ENCODE peak calls at places on chromosomes 6 and 20, in four cellular contexts. P is brain microvascular endothelial cell; S is RWPE1; L is activated effector memory CD4-positive, alpha-beta T cell treated with Interleukin-2 at 50 U/mL for 16 hours. T is an unnamed sample.

GRCh38 chr6:10429638-10430427 is 15.0 kb upstream of the TFAP2A start:
- DNase-seq in P (peak), S (peak), L (no peak), T (peak)

GRCh38 chr20:21517566-21518277 is 3.9 kb upstream of the NKX2-2 start:
- DNase-seq in P (no peak), S (no peak), L (no peak), T (no peak)

GRCh38 chr20:54132612-54133433 is 41.0 kb downstream of the CYP24A1 start:
- DNase-seq in P (peak), S (peak), L (no peak), T (peak)

GRCh38 chr20:29873946-29874345 is 1383.5 kb upstream of the DEFB115 start:
- DNase-seq in P (peak), S (no peak), L (no peak), T (no peak)

GRCh38 chr20:17614176-17614811 is 44.4 kb downstream of the DSTN start:
- DNase-seq in P (no peak), S (peak), L (no peak), T (no peak)

GRCh38 chr6:169571123-169571962 is 130.5 kb downstream of the WDR27 start:
- DNase-seq in P (no peak), S (peak), L (no peak), T (peak)

GRCh38 chr20:36472656-36473071 is 68.7 kb upstream of the MYL9 start:
- DNase-seq in P (no peak), S (peak), L (peak), T (no peak)

GRCh38 chr6:169099411-169100202 is 154.0 kb downstream of the THBS2 start:
- DNase-seq in P (peak), S (peak), L (no peak), T (no peak)

GRCh38 chr6:40672118-40672517 is 85.0 kb upstream of the LRFN2 start:
- DNase-seq in P (no peak), S (no peak), L (no peak), T (no peak)